ENCODE peak calls at places on chromosomes 4 and X, in nine cellular contexts. A is AG04450; Q is CD4-positive, alpha-beta T cell; C is activated CD8-positive, alpha-beta memory T cell treated with anti-CD3 and anti-CD28 coated beads, Interleukin-2, amount 10 ng/mL, durations not matched to agents 7 days and 5 days; S is glutamatergic neuron; U is stimulated activated CD4-positive, alpha-beta T cell treated with anti-CD3 and anti-CD28 coated beads, Interleukin-2, amount 100 ng/mL, for 48 hours; T is NCI-H2171 treated with DMSO at 0.1 percent for 48 hours; M is memory B cell; J is fibroblast of lung. F is an unnamed sample.

GRCh38 chr4:186166852-186167512 is 24.4 kb upstream of the CYP4V2 start:
- DNase-seq in J (no peak), C (no peak), Q (no peak), S (no peak), M (no peak), A (no peak), T (no peak), U (no peak), F (no peak)

GRCh38 chr4:169971456-169972015 is 54.7 kb downstream of the MFAP3L start:
- DNase-seq in T (no peak), Q (no peak), U (no peak), A (no peak), C (no peak), S (no peak), M (no peak), J (no peak), F (no peak)

GRCh38 chrX:49838374-49838773 is 9.3 kb downstream of the PAGE4 start:
- DNase-seq in M (no peak), J (peak; percentile 20), S (peak; percentile 23), C (no peak), A (no peak), Q (no peak), T (peak; percentile 25), U (no peak), F (peak; percentile 4)

GRCh38 chr4:38495481-38495880 is 168.5 kb upstream of the KLF3 start:
- DNase-seq in C (no peak), U (no peak), S (no peak), J (no peak), M (no peak), A (no peak), Q (no peak), T (no peak), F (no peak)

GRCh38 chr4:166816901-166817300 is 417.4 kb downstream of the SPOCK3 start:
- DNase-seq in S (no peak), U (no peak), M (no peak), Q (no peak), J (no peak), C (no peak), A (no peak), T (no peak), F (no peak)

GRCh38 chr4:48898733-48899431 is 7.7 kb downstream of the OCIAD2 start:
- DNase-seq in Q (no peak), S (no peak), A (no peak), C (no peak), U (no peak), J (peak; percentile 20), T (no peak), M (no peak), F (no peak)

GRCh38 chr4:4719446-4719845 is 140.0 kb upstream of the MSX1 start:
- DNase-seq in Q (no peak), U (no peak), T (peak; percentile 43), M (no peak), S (no peak), A (no peak), J (no peak), C (no peak), F (no peak)

GRCh38 chr4:78057135-78057599 is at the start of gene FRAS1:
- DNase-seq in Q (no peak), C (peak; percentile 41), T (peak; percentile 75), M (peak; percentile 24), U (no peak), S (peak; percentile 75), A (no peak), J (peak; percentile 30), F (no peak)

GRCh38 chr4:87209696-87210095 is 10.7 kb downstream of the KLHL8 start:
- DNase-seq in J (no peak), S (no peak), T (no peak), A (no peak), M (peak; percentile 30), C (no peak), Q (peak; percentile 15), U (no peak), F (no peak)

GRCh38 chrX:137574102-137574783 is 8.3 kb downstream of the ZIC3 start:
- DNase-seq in T (no peak), S (no peak), J (no peak), U (no peak), C (no peak), A (no peak), Q (no peak), M (no peak), F (no peak)

GRCh38 chr4:124636793-124637192 is 75.7 kb downstream of the ANKRD50 start:
- DNase-seq in A (no peak), J (no peak), T (peak; percentile 60), M (no peak), S (no peak), Q (no peak), U (no peak), C (no peak), F (no peak)

GRCh38 chr4:127778102-127778501 is 4.0 kb upstream of the HSPA4L start:
- DNase-seq in Q (no peak), A (no peak), S (no peak), U (no peak), M (no peak), T (no peak), J (no peak), C (no peak), F (peak; percentile 3)

GRCh38 chrX:46333550-46333949 is 211.7 kb downstream of the ZNF674 start:
- DNase-seq in T (no peak), U (no peak), S (no peak), C (no peak), A (no peak), Q (no peak), M (no peak), J (no peak), F (no peak)

GRCh38 chrX:11111947-11112346 is 815 bp downstream of the HCCS start:
- DNase-seq in A (no peak), U (no peak), Q (no peak), T (no peak), M (no peak), C (no peak), S (no peak), J (no peak), F (no peak)

GRCh38 chr4:183471960-183472708 is 27.7 kb downstream of the CDKN2AIP start:
- DNase-seq in U (peak; percentile 84), C (peak; percentile 83), Q (peak; percentile 73), T (peak; percentile 33), M (peak; percentile 78), A (peak; percentile 43), J (peak; percentile 72), S (peak; percentile 90), F (peak; percentile 36)

GRCh38 chrX:10103023-10103422 is 53.8 kb upstream of the CLCN4 start:
- DNase-seq in Q (no peak), J (no peak), C (no peak), T (no peak), A (no peak), M (no peak), U (no peak), S (no peak), F (no peak)

GRCh38 chr4:147157860-147158701 is 212.4 kb upstream of the TTC29 start:
- DNase-seq in M (no peak), U (no peak), T (no peak), C (no peak), S (peak; percentile 57), A (no peak), J (peak; percentile 43), Q (no peak), F (no peak)

GRCh38 chr4:128751354-128751753 is 58.1 kb upstream of the JADE1 start:
- DNase-seq in Q (no peak), T (no peak), S (no peak), C (no peak), U (no peak), J (no peak), M (no peak), A (no peak), F (no peak)

GRCh38 chr4:150033109-150033508 is 45.1 kb upstream of the DCLK2 start:
- DNase-seq in C (no peak), Q (no peak), S (no peak), T (no peak), A (no peak), M (no peak), U (no peak), J (no peak), F (no peak)

GRCh38 chrX:18997916-18998315 is 14.0 kb upstream of the PHKA2 start:
- DNase-seq in T (no peak), U (no peak), M (no peak), C (no peak), Q (no peak), J (no peak), S (no peak), A (no peak), F (no peak)

GRCh38 chr4:112968456-112969159 is 80.8 kb upstream of the ANK2 start:
- DNase-seq in S (no peak), U (no peak), Q (no peak), C (no peak), T (no peak), M (no peak), A (no peak), J (peak; percentile 1), F (no peak)

GRCh38 chr4:20418865-20419451 is 167.3 kb downstream of the SLIT2 start:
- DNase-seq in S (no peak), C (no peak), Q (no peak), A (peak; percentile 32), U (no peak), T (peak; percentile 20), M (no peak), J (peak; percentile 87), F (peak; percentile 16)

GRCh38 chr4:183971938-183972490 is 66.9 kb downstream of the STOX2 start:
- DNase-seq in C (no peak), M (no peak), U (no peak), Q (no peak), T (no peak), S (no peak), J (no peak), A (no peak), F (no peak)

GRCh38 chrX:118392726-118393125 is 46.8 kb downstream of the WDR44 start:
- DNase-seq in Q (no peak), C (no peak), S (no peak), T (no peak), U (no peak), J (peak; percentile 44), A (no peak), M (no peak), F (no peak)

GRCh38 chrX:9342581-9343051 is 122.2 kb upstream of the TBL1X start:
- DNase-seq in C (peak; percentile 73), J (peak; percentile 91), Q (peak; percentile 42), T (peak; percentile 72), M (peak; percentile 50), A (no peak), U (no peak), S (peak; percentile 65), F (peak; percentile 87)

GRCh38 chr4:100907465-100908454 is 389.9 kb upstream of the EMCN start:
- DNase-seq in T (no peak), C (no peak), A (no peak), M (no peak), U (no peak), Q (no peak), J (peak; percentile 6), S (no peak), F (no peak)

GRCh38 chr4:42566835-42567234 is 90.1 kb downstream of the ATP8A1 start:
- DNase-seq in C (no peak), T (no peak), M (no peak), J (no peak), S (no peak), A (no peak), Q (no peak), U (no peak), F (no peak)

GRCh38 chr4:48489683-48490011 is 405 bp upstream of the ZAR1 start:
- DNase-seq in M (no peak), Q (no peak), S (no peak), C (no peak), J (no peak), A (no peak), T (no peak), U (no peak), F (no peak)

F was measured in NCI-H2227 treated with DMSO at 0.1 percent for 48 hours.